ENCODE peak calls at places on chromosomes 6 and 20, in seven cellular contexts. Y, X, O, V, R, K and E are unnamed samples.

GRCh38 chr6:122669868-122670267 is 59.7 kb downstream of the PKIB start:
- DNase-seq in Y (no peak), X (no peak), O (no peak), V (no peak), R (no peak), K (no peak), E (no peak)

GRCh38 chr6:78909391-78909790 is 42.0 kb downstream of the IRAK1BP1 start:
- DNase-seq in Y (no peak), X (no peak), O (peak), V (no peak), R (no peak), K (no peak), E (no peak)

GRCh38 chr6:57109905-57110304 is 19.9 kb downstream of the ZNF451 start:
- DNase-seq in Y (no peak), X (no peak), O (no peak), V (no peak), R (no peak), K (no peak), E (no peak)

GRCh38 chr6:165117121-165117520 is 192.3 kb downstream of the C6orf118 start:
- DNase-seq in Y (no peak), X (no peak), O (no peak), V (no peak), R (no peak), K (no peak), E (no peak)

GRCh38 chr6:170144952-170145587 is 145.8 kb downstream of the DLL1 start:
- DNase-seq in Y (no peak), X (no peak), O (no peak), V (no peak), R (no peak), K (no peak), E (peak)

GRCh38 chr20:31560900-31561598 is 44.0 kb upstream of the ID1 start:
- DNase-seq in Y (peak), X (peak), O (peak), V (no peak), R (no peak), K (no peak), E (peak)

GRCh38 chr6:35078226-35078850 is 62.8 kb downstream of the TCP11 start:
- DNase-seq in Y (no peak), X (no peak), O (no peak), V (no peak), R (no peak), K (no peak), E (peak)

GRCh38 chr6:106334646-106335448 is 9.3 kb upstream of the ATG5 start:
- DNase-seq in Y (peak), X (peak), O (peak), V (peak), R (peak), K (no peak), E (no peak)

GRCh38 chr6:138554146-138554545 is 54.9 kb upstream of the NHSL1 start:
- DNase-seq in Y (no peak), X (no peak), O (no peak), V (no peak), R (no peak), K (no peak), E (no peak)

GRCh38 chr6:170423814-170424633 is 117.5 kb downstream of the FAM120B start:
- DNase-seq in Y (no peak), X (no peak), O (no peak), V (no peak), R (no peak), K (peak), E (peak)

GRCh38 chr20:1122388-1123315 is 4.2 kb downstream of the PSMF1 start:
- DNase-seq in Y (peak), X (peak), O (peak), V (peak), R (peak), K (no peak), E (no peak)

GRCh38 chr20:62826646-62827322 is 9.9 kb downstream of the COL9A3 start:
- DNase-seq in Y (no peak), X (no peak), O (no peak), V (no peak), R (no peak), K (no peak), E (no peak)

GRCh38 chr6:133551847-133552331 is 310.7 kb downstream of the EYA4 start:
- DNase-seq in Y (peak), X (no peak), O (peak), V (peak), R (peak), K (peak), E (no peak)

GRCh38 chr6:100088009-100088408 is 94.0 kb upstream of the MCHR2 start:
- DNase-seq in Y (no peak), X (no peak), O (peak), V (no peak), R (no peak), K (no peak), E (no peak)

GRCh38 chr6:42374027-42374669 is 77.6 kb downstream of the TRERF1 start:
- DNase-seq in Y (no peak), X (no peak), O (no peak), V (no peak), R (no peak), K (no peak), E (no peak)

GRCh38 chr20:46159101-46159897 is 41.2 kb downstream of the CD40 start:
- DNase-seq in Y (no peak), X (no peak), O (no peak), V (no peak), R (no peak), K (no peak), E (no peak)

GRCh38 chr6:65708162-65708561 is 1.1 kb upstream of the EYS start:
- DNase-seq in Y (no peak), X (no peak), O (no peak), V (no peak), R (no peak), K (no peak), E (no peak)

GRCh38 chr6:31548423-31548873 is 1.0 kb downstream of the NFKBIL1 start:
- DNase-seq in Y (no peak), X (no peak), O (no peak), V (no peak), R (no peak), K (no peak), E (no peak)

GRCh38 chr6:46437671-46438221 is 53.5 kb downstream of the RCAN2 start:
- DNase-seq in Y (no peak), X (no peak), O (peak), V (peak), R (peak), K (no peak), E (no peak)

GRCh38 chr6:87444362-87444761 is 28.4 kb upstream of the SLC35A1 start:
- DNase-seq in Y (no peak), X (no peak), O (no peak), V (no peak), R (no peak), K (no peak), E (no peak)

GRCh38 chr6:113855500-113856010 is 1.6 kb upstream of the MARCKS start:
- DNase-seq in Y (peak), X (no peak), O (no peak), V (no peak), R (no peak), K (no peak), E (peak)

GRCh38 chr20:51469578-51470520 is 72.7 kb downstream of the NFATC2 start:
- DNase-seq in Y (no peak), X (no peak), O (no peak), V (no peak), R (no peak), K (peak), E (no peak)

GRCh38 chr20:53399592-53400335 is 193.9 kb downstream of the ZNF217 start:
- DNase-seq in Y (no peak), X (peak), O (no peak), V (no peak), R (no peak), K (no peak), E (no peak)

GRCh38 chr6:158818580-158819212 is 472 bp downstream of the EZR start:
- DNase-seq in Y (peak), X (peak), O (no peak), V (peak), R (peak), K (peak), E (peak)

GRCh38 chr20:16025084-16025483 is 548.2 kb downstream of the KIF16B start:
- DNase-seq in Y (no peak), X (no peak), O (no peak), V (no peak), R (no peak), K (no peak), E (no peak)

DNA sequence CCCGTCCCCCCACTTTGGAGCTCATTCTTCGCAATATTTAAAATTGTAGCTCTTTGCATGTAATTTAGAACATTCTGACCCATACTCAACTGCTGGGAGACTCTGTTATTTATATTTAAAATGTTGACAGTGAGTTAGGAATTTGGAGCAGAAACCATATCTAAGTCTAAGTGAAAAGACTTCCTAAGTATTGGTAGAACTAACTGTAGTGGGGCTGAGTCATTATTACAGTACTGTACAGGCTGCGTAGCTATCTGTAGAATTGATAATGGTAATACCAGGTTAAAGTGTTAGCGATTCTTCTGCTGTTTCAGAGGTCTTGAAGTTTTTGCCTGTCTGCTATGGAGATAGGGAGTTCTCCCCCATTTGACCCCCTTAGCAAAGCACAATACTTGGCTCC is 3.6 kb downstream of the TOP1 start:
- DNase-seq in Y (no peak), X (no peak), O (no peak), V (no peak), R (no peak), K (no peak), E (no peak)
- H3K4me3 ChIP-seq in Y (no peak), X (peak), O (no peak), V (peak), R (no peak), K (no peak), E (no peak)

GRCh38 chr20:40685349-40685748 is 3.7 kb downstream of the MAFB start:
- DNase-seq in Y (no peak), X (no peak), O (no peak), V (no peak), R (no peak), K (no peak), E (no peak)
- H3K4me3 ChIP-seq in Y (no peak), X (peak), O (no peak), V (peak), R (peak), K (no peak), E (peak)

GRCh38 chr20:64056889-64057627 is 5.9 kb upstream of the TCEA2 start:
- DNase-seq in Y (no peak), X (no peak), O (no peak), V (no peak), R (no peak), K (no peak), E (no peak)
- H3K4me3 ChIP-seq in Y (no peak), X (no peak), O (no peak), V (peak), R (peak), K (no peak), E (no peak)

DNA sequence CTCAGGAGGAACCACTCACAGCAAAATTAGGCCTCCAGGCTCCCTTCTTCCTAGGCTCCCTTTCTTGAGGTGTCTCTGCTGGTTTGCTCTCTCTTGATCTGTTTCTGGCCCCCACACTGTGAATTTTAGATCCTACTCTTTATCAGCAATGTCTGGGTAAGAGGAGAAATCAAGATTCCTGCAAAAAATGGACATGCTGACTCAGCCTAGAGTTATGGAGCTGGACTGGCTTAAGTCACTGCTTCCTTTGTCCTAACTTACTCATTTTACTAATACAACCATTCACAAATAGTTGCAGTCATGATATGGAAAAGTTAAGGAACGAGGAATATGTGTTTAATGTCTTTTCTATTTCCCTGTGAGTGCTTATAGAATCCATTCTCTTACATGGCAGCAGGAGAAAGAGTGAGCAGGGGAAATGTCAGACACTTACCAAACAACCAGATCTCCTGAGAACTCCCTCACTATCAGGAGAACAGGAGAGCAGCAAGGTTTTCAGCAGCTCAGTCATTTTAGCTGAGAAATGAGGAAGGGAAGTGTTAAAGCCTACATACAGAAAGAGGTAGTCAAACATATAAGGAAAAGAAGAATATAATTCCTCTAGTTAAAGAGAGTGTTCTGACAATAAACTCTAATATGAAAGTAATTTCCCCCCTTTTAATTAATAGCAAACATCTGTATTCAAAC is 160.8 kb downstream of the PDE7B start:
- DNase-seq in Y (no peak), X (no peak), O (no peak), V (no peak), R (no peak), K (no peak), E (no peak)
- H3K4me3 ChIP-seq in Y (no peak), X (no peak), O (peak), V (no peak), R (no peak), K (no peak), E (no peak)

GRCh38 chr6:151876122-151876521 is 68.6 kb downstream of the ESR1 start:
- DNase-seq in Y (no peak), X (no peak), O (no peak), V (no peak), R (no peak), K (no peak), E (no peak)
- H3K4me3 ChIP-seq in Y (no peak), X (no peak), O (no peak), V (no peak), R (no peak), K (no peak), E (no peak)